ENCODE peak calls at places on chromosomes 1 and 21, in four cellular contexts. B is mesendoderm; X is activated T-cell treated with anti-CD3 and anti-CD28 coated beads, Interleukin-2, amount 50 U/mL, for 24 hours; D is T follicular helper cell. V is an unnamed sample.

GRCh38 chr1:111202366-111202706 is 1.9 kb upstream of the DENND2D start:
- DNase-seq in D (no peak), B (no peak), X (no peak), V (no peak)

GRCh38 chr1:31605908-31606427 is 11.5 kb upstream of the HCRTR1 start:
- DNase-seq in D (no peak), X (peak; percentile 28), B (no peak), V (no peak)

GRCh38 chr1:184622136-184622823 is 132.4 kb downstream of the EDEM3 start:
- DNase-seq in X (no peak), B (no peak), D (no peak), V (peak; percentile 89)

GRCh38 chr1:187840557-187840956 is 1011.8 kb downstream of the PLA2G4A start:
- DNase-seq in D (no peak), B (peak; percentile 81), X (no peak), V (no peak)

GRCh38 chr1:99646885-99647284 is 972 bp downstream of the PALMD start:
- DNase-seq in X (no peak), D (no peak), B (no peak), V (no peak)

GRCh38 chr1:23576338-23577055 is 17.2 kb upstream of the ID3 start:
- DNase-seq in X (no peak), D (no peak), B (no peak), V (no peak)

GRCh38 chr1:63966016-63966415 is 192.2 kb downstream of the ROR1 start:
- DNase-seq in D (no peak), X (no peak), B (no peak), V (no peak)

GRCh38 chr1:35442737-35443136 is 114.5 kb downstream of the KIAA0319L start:
- DNase-seq in B (no peak), D (no peak), X (peak; percentile 55), V (no peak)

GRCh38 chr1:166920561-166921475 is 44.8 kb upstream of the TADA1 start:
- DNase-seq in B (peak; percentile 71), D (no peak), X (no peak), V (no peak)

GRCh38 chr1:219812491-219813221 is 115.7 kb downstream of the SLC30A10 start:
- DNase-seq in B (peak; percentile 89), X (no peak), D (no peak), V (no peak)

GRCh38 chr1:39499668-39500067 is 8.2 kb downstream of the BMP8A start:
- DNase-seq in X (no peak), D (no peak), B (no peak), V (no peak)

GRCh38 chr1:89865498-89866385 is 44.9 kb downstream of the LRRC8D start:
- DNase-seq in D (no peak), X (no peak), B (peak; percentile 11), V (no peak)

GRCh38 chr21:26115346-26115745 is 55.2 kb downstream of the APP start:
- DNase-seq in X (no peak), D (no peak), B (no peak), V (no peak)

GRCh38 chr1:26409191-26409751 is 1.3 kb upstream of the LIN28A start:
- DNase-seq in B (peak; percentile 78), D (no peak), X (no peak), V (no peak)

GRCh38 chr1:230744382-230744781 is 2.8 kb upstream of the CAPN9 start:
- DNase-seq in B (peak; percentile 39), X (no peak), D (no peak), V (no peak)

GRCh38 chr1:169511339-169512028 is 25.7 kb upstream of the SLC19A2 start:
- DNase-seq in X (no peak), D (no peak), B (no peak), V (peak; percentile 65)

GRCh38 chr1:167666416-167666815 is 36.4 kb downstream of the RCSD1 start:
- DNase-seq in D (no peak), X (no peak), B (peak; percentile 94), V (no peak)

GRCh38 chr1:240474133-240474614 is 137.8 kb downstream of the GREM2 start:
- DNase-seq in B (no peak), D (no peak), X (no peak), V (no peak)

GRCh38 chr1:67705735-67706454 is 20.9 kb downstream of the GADD45A start:
- DNase-seq in B (no peak), D (no peak), X (no peak), V (no peak)

GRCh38 chr1:79312438-79312837 is 305.9 kb upstream of the ADGRL4 start:
- DNase-seq in B (no peak), X (no peak), D (no peak), V (no peak)

GRCh38 chr1:110383311-110383990 is 7.4 kb downstream of the SLC16A4 start:
- DNase-seq in B (no peak), X (no peak), D (no peak), V (no peak)

GRCh38 chr1:40708750-40709099 is 17.2 kb downstream of the NFYC start:
- DNase-seq in D (no peak), B (peak; percentile 95), X (no peak), V (no peak)

GRCh38 chr1:228666686-228667085 is 68.6 kb upstream of the RHOU start:
- DNase-seq in X (no peak), B (peak; percentile 29), D (no peak), V (no peak)

GRCh38 chr1:12472798-12473551 is 145.0 kb downstream of the DHRS3 start:
- DNase-seq in D (peak; percentile 12), B (no peak), X (peak; percentile 78), V (no peak)

V was measured in suprapubic skin.